ENCODE peak calls at places on chromosomes 11 and 22, in eight cellular contexts. S is AG09319; O is heart left ventricle; B is Peyer's patch; H is A549; Q is CD8-positive, alpha-beta T cell; P is OCI-LY7; D is fibroblast of lung. Y is an unnamed sample.

GRCh38 chr11:61162092-61162935 is 1.1 kb upstream of the VPS37C start:
- DNase-seq in S (no peak), O (no peak), B (no peak), H (peak), Q (no peak), P (peak), D (peak), Y (no peak)

GRCh38 chr22:42919199-42919598 is 62.1 kb upstream of the ARFGAP3 start:
- DNase-seq in S (no peak), O (no peak), B (no peak), H (peak), Q (no peak), P (no peak), D (peak), Y (no peak)

GRCh38 chr11:131816046-131816445 is 445.6 kb downstream of the NTM start:
- DNase-seq in S (no peak), O (no peak), B (no peak), H (no peak), Q (no peak), P (no peak), D (no peak), Y (no peak)

GRCh38 chr11:69425895-69426544 is 55.4 kb upstream of the LINC01488 start:
- DNase-seq in S (no peak), O (peak), B (no peak), H (no peak), Q (no peak), P (no peak), D (no peak), Y (no peak)

GRCh38 chr11:57601297-57601696 is 3.8 kb downstream of the SERPING1 start:
- DNase-seq in S (no peak), O (no peak), B (no peak), H (no peak), Q (no peak), P (no peak), D (no peak), Y (no peak)

GRCh38 chr11:121257976-121258375 is 34.6 kb upstream of the SC5D start:
- DNase-seq in S (no peak), O (no peak), B (no peak), H (no peak), Q (no peak), P (no peak), D (no peak), Y (no peak)

GRCh38 chr22:26481694-26482093 is 1.9 kb downstream of the HPS4 start:
- DNase-seq in S (no peak), O (no peak), B (no peak), H (no peak), Q (no peak), P (peak), D (no peak), Y (no peak)

GRCh38 chr11:46658259-46658658 is 40.9 kb downstream of the ATG13 start:
- DNase-seq in S (peak), O (peak), B (no peak), H (no peak), Q (no peak), P (no peak), D (peak), Y (no peak)

GRCh38 chr22:19823638-19824196 is 31.0 kb downstream of the GNB1L start:
- DNase-seq in S (no peak), O (no peak), B (peak), H (no peak), Q (no peak), P (no peak), D (no peak), Y (no peak)

GRCh38 chr11:107769189-107769588 is 57.3 kb upstream of the SLN start:
- DNase-seq in S (no peak), O (no peak), B (no peak), H (no peak), Q (no peak), P (no peak), D (peak), Y (no peak)

GRCh38 chr11:63277345-63277943 is 34.0 kb upstream of the SLC22A25 start:
- DNase-seq in S (no peak), O (no peak), B (no peak), H (no peak), Q (no peak), P (peak), D (no peak), Y (no peak)

GRCh38 chr11:133969072-133969471 is 12.3 kb upstream of the IGSF9B start:
- DNase-seq in S (no peak), O (no peak), B (no peak), H (no peak), Q (no peak), P (no peak), D (no peak), Y (no peak)

GRCh38 chr11:72475359-72475758 is 41.0 kb upstream of the CLPB start:
- DNase-seq in S (no peak), O (no peak), B (no peak), H (no peak), Q (no peak), P (no peak), D (no peak), Y (no peak)

GRCh38 chr11:62119569-62119968 is 4.2 kb upstream of the INCENP start:
- DNase-seq in S (no peak), O (no peak), B (no peak), H (no peak), Q (no peak), P (no peak), D (no peak), Y (no peak)

GRCh38 chr11:41982975-41983374 is 523.5 kb upstream of the LRRC4C start:
- DNase-seq in S (no peak), O (no peak), B (no peak), H (no peak), Q (no peak), P (no peak), D (peak), Y (no peak)

DNA sequence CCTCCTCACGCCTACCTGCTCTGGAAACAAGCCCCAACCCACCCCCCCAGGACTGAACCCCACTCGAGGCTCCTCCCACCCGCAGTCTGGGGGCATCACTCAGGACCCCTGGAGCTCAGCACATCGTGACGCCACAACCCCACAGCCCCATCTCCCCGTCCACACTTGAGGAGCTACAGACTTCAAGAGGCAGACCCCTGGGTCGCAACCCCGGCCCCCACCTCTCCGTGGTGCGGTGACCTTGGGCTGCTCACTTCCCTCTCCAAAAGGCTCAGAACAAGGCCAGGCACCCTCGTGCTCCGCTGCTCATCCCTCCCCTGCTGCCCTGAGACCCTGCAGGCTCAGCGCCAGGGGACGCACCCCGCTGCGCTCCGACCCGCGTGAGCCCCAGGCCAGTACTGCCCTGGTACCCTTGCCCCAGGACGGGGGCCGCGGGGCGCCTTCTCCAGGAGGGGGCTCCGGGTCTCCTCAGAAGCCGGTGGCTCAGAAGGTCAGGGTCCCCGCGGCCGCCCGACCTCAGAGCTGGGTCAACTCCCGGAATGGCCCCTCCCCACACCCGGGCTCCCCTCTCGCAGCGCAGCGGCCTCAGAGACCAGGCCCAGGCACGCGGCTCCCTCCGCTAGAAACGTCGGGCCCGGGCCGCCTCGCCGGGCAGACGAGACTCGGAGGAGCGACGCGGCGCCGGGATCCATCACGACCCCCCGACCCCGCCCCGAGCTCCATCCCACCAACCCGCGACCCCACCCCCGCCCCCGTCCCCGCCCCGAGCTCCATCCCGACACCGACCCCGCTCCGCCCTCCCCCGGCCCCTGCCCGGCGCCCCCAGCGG is 614 bp downstream of the GATD1 start:
- DNase-seq in S (no peak), O (peak), B (no peak), H (peak), Q (no peak), P (peak), D (no peak), Y (no peak)
- TF ChIP-seq CTCF in S (no peak), O (no peak), B (no peak), H (no peak), Q (no peak), P (peak), D (no peak), Y (no peak)

DNA sequence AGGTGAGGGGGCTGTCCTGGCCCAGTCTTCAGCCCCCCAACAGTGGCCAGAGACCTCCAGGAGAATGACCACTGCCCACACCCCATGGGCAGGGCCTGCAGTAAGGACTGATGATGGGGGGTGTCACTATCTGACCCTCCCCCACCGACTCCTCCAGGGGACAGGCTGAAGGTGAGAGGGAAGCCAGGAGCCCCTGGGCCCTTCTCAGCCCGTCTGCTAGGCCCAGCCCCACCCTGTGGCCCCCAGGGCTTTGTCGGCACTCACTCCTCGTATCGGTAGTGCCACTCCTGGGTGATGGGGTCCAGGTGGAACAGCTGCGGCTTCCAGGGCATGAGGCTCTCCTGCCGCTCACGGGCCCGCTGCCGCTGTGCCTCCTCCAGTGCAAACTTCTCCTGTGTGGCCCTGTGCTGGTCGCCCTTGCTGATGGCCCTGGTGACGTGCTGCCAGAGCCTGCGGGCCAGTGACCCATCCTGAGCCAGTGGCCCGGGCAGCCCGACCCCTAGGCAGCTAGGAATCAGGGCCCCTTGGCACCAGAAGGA is 35.4 kb upstream of the CARS1 start:
- DNase-seq in S (no peak), O (no peak), B (no peak), H (no peak), Q (no peak), P (no peak), D (no peak), Y (no peak)
- TF ChIP-seq CTCF in S (no peak), O (no peak), B (no peak), H (no peak), Q (no peak), P (no peak), D (no peak), Y (no peak)

DNA sequence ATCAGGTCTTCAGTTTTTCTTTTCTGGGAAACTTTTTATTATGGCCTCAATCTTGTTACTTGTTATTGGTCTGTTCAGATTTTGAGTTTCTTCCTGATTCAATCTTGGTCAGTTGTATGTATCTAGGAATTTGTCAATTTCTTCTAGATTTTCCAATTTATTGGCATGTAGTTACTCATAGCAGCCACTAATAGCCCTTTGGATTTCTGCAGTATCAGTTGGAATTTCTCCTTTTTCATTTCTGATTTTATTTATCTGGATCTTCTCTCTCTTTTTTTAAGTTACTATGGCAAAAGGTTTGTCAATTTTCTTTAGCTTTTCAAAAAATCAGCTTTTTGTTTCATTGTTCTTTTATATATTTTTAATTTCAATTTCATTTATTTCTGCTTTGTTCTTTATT is 419.6 kb upstream of the KIRREL3 start:
- DNase-seq in S (no peak), O (no peak), B (no peak), H (no peak), Q (no peak), P (no peak), D (no peak), Y (no peak)
- TF ChIP-seq CTCF in S (no peak), O (no peak), B (no peak), H (no peak), Q (no peak), P (no peak), D (no peak), Y (no peak)

GRCh38 chr11:124953753-124954624 is at the start of gene CCDC15:
- DNase-seq in S (peak), O (peak), B (peak), H (peak), Q (peak), P (peak), D (peak), Y (peak)
- TF ChIP-seq CTCF in S (no peak), O (no peak), B (no peak), H (no peak), Q (no peak), P (no peak), D (no peak), Y (no peak)

DNA sequence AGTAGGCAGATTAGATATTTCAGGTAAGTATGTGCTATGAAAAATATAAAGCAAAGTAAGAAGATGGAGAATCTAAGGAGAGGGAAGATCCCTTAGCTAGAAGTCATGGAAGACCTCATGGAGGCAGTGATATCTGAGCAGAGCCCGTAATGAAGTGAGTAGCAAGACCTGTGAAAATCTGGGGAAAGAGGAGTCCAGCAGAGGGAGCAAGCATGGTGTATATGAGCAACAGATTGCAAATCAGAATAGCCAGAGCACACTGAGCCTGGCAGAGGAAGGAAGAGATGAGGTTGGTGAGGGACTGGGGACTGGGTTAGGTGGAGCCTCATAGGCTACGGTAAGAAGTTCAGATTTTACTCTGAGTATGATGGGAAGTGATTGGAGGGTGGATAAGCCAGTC is 9.4 kb downstream of the LHFPL7 start:
- DNase-seq in S (no peak), O (no peak), B (no peak), H (no peak), Q (no peak), P (peak), D (peak), Y (no peak)
- TF ChIP-seq CTCF in S (no peak), O (no peak), B (peak), H (peak), Q (no peak), P (peak), D (peak), Y (no peak)

GRCh38 chr11:78957481-78958245 is 383.0 kb upstream of the NARS2 start:
- DNase-seq in S (no peak), O (no peak), B (no peak), H (no peak), Q (no peak), P (no peak), D (peak), Y (no peak)

GRCh38 chr11:78961938-78962701 is 387.5 kb upstream of the NARS2 start:
- DNase-seq in S (no peak), O (no peak), B (no peak), H (no peak), Q (no peak), P (no peak), D (peak), Y (no peak)

GRCh38 chr11:78958444-78958843 is 383.8 kb upstream of the NARS2 start:
- DNase-seq in S (no peak), O (no peak), B (no peak), H (no peak), Q (no peak), P (no peak), D (no peak), Y (no peak)

DNA sequence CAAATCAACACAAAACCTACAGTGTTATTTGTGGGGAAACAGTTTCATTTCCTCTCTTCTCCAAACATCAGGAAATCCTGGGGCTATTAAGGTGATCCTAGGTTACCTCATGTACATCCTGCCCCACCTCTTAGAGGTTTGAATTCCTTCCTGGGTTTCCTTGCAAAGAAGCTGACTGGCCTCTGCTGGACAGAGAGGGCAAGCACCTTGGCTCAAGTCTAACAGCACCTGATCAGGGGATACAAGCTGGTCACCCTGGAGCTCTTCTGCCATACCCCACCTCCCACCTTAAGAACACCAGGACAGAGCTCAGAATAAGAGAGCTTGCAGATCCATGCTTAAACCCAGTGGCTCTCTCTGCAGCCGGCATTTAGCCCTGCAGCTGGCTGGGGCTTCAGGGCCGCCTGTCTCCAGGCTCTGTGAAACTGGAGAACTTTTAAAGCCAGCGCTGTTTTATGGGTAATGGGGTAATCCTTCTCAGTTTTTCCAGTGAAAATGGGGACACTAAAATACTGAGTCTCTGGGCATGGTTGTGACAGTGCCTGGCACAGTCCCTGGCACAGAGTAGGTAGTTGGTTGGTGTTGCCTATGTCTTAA is 386.6 kb upstream of the NARS2 start:
- DNase-seq in S (no peak), O (no peak), B (no peak), H (no peak), Q (no peak), P (no peak), D (peak), Y (no peak)
- TF ChIP-seq CTCF in S (peak), O (peak), B (peak), H (peak), Q (no peak), P (no peak), D (peak), Y (no peak)

GRCh38 chr11:97610000-97610399 is 1220.2 kb downstream of the JRKL start:
- DNase-seq in S (no peak), O (no peak), B (no peak), H (no peak), Q (no peak), P (no peak), D (no peak), Y (no peak)
- TF ChIP-seq CTCF in S (no peak), O (no peak), B (no peak), H (no peak), Q (no peak), P (no peak), D (no peak), Y (no peak)

GRCh38 chr22:50542416-50542927 is 3.2 kb upstream of the KLHDC7B start:
- DNase-seq in S (no peak), O (peak), B (no peak), H (no peak), Q (no peak), P (no peak), D (no peak), Y (no peak)
- TF ChIP-seq CTCF in S (no peak), O (no peak), B (no peak), H (no peak), Q (no peak), P (no peak), D (no peak), Y (no peak)

Y was measured in natural killer cell.